ENCODE peak calls at places on chromosome 1, in nine cellular contexts. G is neural crest cell; Q is adrenal gland; T is dorsolateral prefrontal cortex; M is activated naive CD8-positive, alpha-beta T cell treated with anti-CD3 and anti-CD28 coated beads, Interleukin-2, amount 50 U/mL, for 24 hours; V is left colon; D is HuH-7.5; P is NCI-H1436 treated with DMSO at 0.1 percent for 48 hours; O is T-helper 2 cell. A is an unnamed sample.

GRCh38 chr1:228341814-228342626 is 64.6 kb downstream of the TRIM11 start:
- DNase-seq in P (no peak), T (peak), V (peak), M (no peak), Q (no peak), G (no peak), D (no peak), O (peak), A (no peak)

GRCh38 chr1:83512371-83513004 is 486.4 kb downstream of the TTLL7 start:
- DNase-seq in O (no peak), G (no peak), D (no peak), Q (no peak), P (no peak), V (no peak), M (no peak), T (no peak), A (peak)

GRCh38 chr1:182046763-182047162 is 14.7 kb downstream of the ZNF648 start:
- DNase-seq in Q (no peak), P (no peak), D (no peak), T (no peak), M (no peak), G (no peak), V (no peak), O (no peak), A (no peak)

GRCh38 chr1:31617218-31617916 is at the start of gene HCRTR1:
- DNase-seq in T (no peak), M (no peak), P (no peak), O (no peak), Q (no peak), D (no peak), G (no peak), V (no peak), A (peak)

GRCh38 chr1:149849947-149850360 is 49.4 kb upstream of the BOLA1 start:
- DNase-seq in O (no peak), T (no peak), Q (peak), M (no peak), P (no peak), G (no peak), V (no peak), D (no peak), A (no peak)

GRCh38 chr1:94496076-94496755 is 45.3 kb downstream of the F3 start:
- DNase-seq in G (no peak), T (no peak), O (no peak), V (no peak), D (no peak), P (no peak), Q (no peak), M (no peak), A (no peak)

GRCh38 chr1:242187171-242187570 is 188.3 kb upstream of the MAP1LC3C start:
- DNase-seq in M (no peak), P (no peak), Q (no peak), O (no peak), V (no peak), D (no peak), T (no peak), G (no peak), A (no peak)

GRCh38 chr1:11590395-11590794 is 63.8 kb downstream of the FBXO2 start:
- DNase-seq in T (no peak), V (no peak), O (no peak), G (no peak), D (no peak), Q (no peak), P (no peak), M (no peak), A (no peak)

GRCh38 chr1:191851799-191852595 is 306.3 kb upstream of the RGS18 start:
- DNase-seq in D (no peak), T (peak), P (no peak), V (no peak), Q (no peak), O (no peak), M (no peak), G (no peak), A (no peak)

GRCh38 chr1:226766565-226766964 is 27.5 kb upstream of the ITPKB start:
- DNase-seq in V (no peak), D (no peak), T (no peak), Q (no peak), O (no peak), G (no peak), M (no peak), P (no peak), A (no peak)

GRCh38 chr1:101244842-101245574 is 8.2 kb downstream of the S1PR1 start:
- DNase-seq in G (no peak), O (no peak), Q (no peak), P (no peak), V (no peak), M (no peak), T (no peak), D (no peak), A (no peak)

GRCh38 chr1:110188116-110188618 is 21.9 kb upstream of the KCNC4 start:
- DNase-seq in G (no peak), V (no peak), D (no peak), T (no peak), P (no peak), Q (peak), O (no peak), M (no peak), A (no peak)

GRCh38 chr1:101291562-101292035 is 54.8 kb downstream of the S1PR1 start:
- DNase-seq in D (peak), O (peak), P (no peak), Q (no peak), T (no peak), M (peak), V (no peak), G (no peak), A (no peak)

GRCh38 chr1:44208216-44208615 is 5.1 kb upstream of the DMAP1 start:
- DNase-seq in V (no peak), O (no peak), M (no peak), Q (no peak), P (no peak), D (no peak), T (no peak), G (no peak), A (no peak)

GRCh38 chr1:223417444-223417843 is 24.2 kb downstream of the CCDC185 start:
- DNase-seq in P (no peak), V (no peak), M (no peak), Q (no peak), T (no peak), O (no peak), G (no peak), D (no peak), A (no peak)

GRCh38 chr1:5727871-5728643 is 264.2 kb downstream of the NPHP4 start:
- DNase-seq in M (no peak), G (no peak), T (peak), V (peak), P (no peak), Q (no peak), D (no peak), O (no peak), A (no peak)

GRCh38 chr1:246372502-246372901 is 134.6 kb downstream of the SMYD3 start:
- DNase-seq in V (no peak), M (no peak), T (no peak), Q (peak), D (no peak), G (no peak), P (no peak), O (no peak), A (no peak)

GRCh38 chr1:230317823-230318819 is 108.0 kb downstream of the PGBD5 start:
- DNase-seq in M (no peak), Q (peak), V (no peak), O (no peak), D (peak), G (no peak), P (no peak), T (no peak), A (peak)

GRCh38 chr1:9198538-9199361 is 35.8 kb upstream of the H6PD start:
- DNase-seq in O (no peak), M (peak), P (no peak), T (peak), D (no peak), Q (no peak), G (peak), V (no peak), A (no peak)